ENCODE peak calls at places on chromosomes 5 and 9, in eight cellular contexts. One of them, this sample, is unnamed.

GRCh38 chr5:168382421-168382820 is 91.0 kb downstream of the WWC1 start:
- DNase-seq in heart left ventricle: no peak
- DNase-seq in transverse colon: no peak
- DNase-seq in A549: no peak
- DNase-seq in HCT116: no peak
- DNase-seq in HepG2: no peak
- DNase-seq in K562: no peak
- DNase-seq in vagina: no peak
- DNase-seq in this sample: no peak

GRCh38 chr5:139795074-139796001 is at the start of gene PSD2:
- DNase-seq in heart left ventricle: no peak
- DNase-seq in transverse colon: no peak
- DNase-seq in A549: no peak
- DNase-seq in HCT116: no peak
- DNase-seq in HepG2: no peak
- DNase-seq in K562: peak; percentile 43
- DNase-seq in vagina: no peak
- DNase-seq in this sample: no peak

GRCh38 chr5:144374637-144375036 is 204.0 kb downstream of the KCTD16 start:
- DNase-seq in heart left ventricle: no peak
- DNase-seq in transverse colon: no peak
- DNase-seq in A549: no peak
- DNase-seq in HCT116: no peak
- DNase-seq in HepG2: no peak
- DNase-seq in K562: no peak
- DNase-seq in vagina: no peak
- DNase-seq in this sample: no peak

GRCh38 chr9:98944130-98945074 is 695 bp downstream of the COL15A1 start:
- DNase-seq in heart left ventricle: no peak
- DNase-seq in transverse colon: no peak
- DNase-seq in A549: peak; percentile 13
- DNase-seq in HCT116: no peak
- DNase-seq in HepG2: no peak
- DNase-seq in K562: no peak
- DNase-seq in vagina: no peak
- DNase-seq in this sample: no peak

GRCh38 chr9:115411516-115411915 is 293.6 kb upstream of the TNC start:
- DNase-seq in heart left ventricle: no peak
- DNase-seq in transverse colon: no peak
- DNase-seq in A549: no peak
- DNase-seq in HCT116: no peak
- DNase-seq in HepG2: no peak
- DNase-seq in K562: no peak
- DNase-seq in vagina: no peak
- DNase-seq in this sample: no peak

GRCh38 chr5:13866792-13867191 is 77.7 kb downstream of the DNAH5 start:
- DNase-seq in heart left ventricle: no peak
- DNase-seq in transverse colon: no peak
- DNase-seq in A549: peak; percentile 8
- DNase-seq in HCT116: no peak
- DNase-seq in HepG2: peak; percentile 21
- DNase-seq in K562: peak; percentile 29
- DNase-seq in vagina: no peak
- DNase-seq in this sample: peak; percentile 23

GRCh38 chr5:7392401-7393024 is 3.4 kb upstream of the ADCY2 start:
- DNase-seq in heart left ventricle: no peak
- DNase-seq in transverse colon: no peak
- DNase-seq in A549: peak; percentile 10
- DNase-seq in HCT116: no peak
- DNase-seq in HepG2: peak; percentile 6
- DNase-seq in K562: peak; percentile 22
- DNase-seq in vagina: no peak
- DNase-seq in this sample: no peak

GRCh38 chr5:1670342-1670741 is 129.3 kb downstream of the MRPL36 start:
- DNase-seq in heart left ventricle: no peak
- DNase-seq in transverse colon: no peak
- DNase-seq in A549: no peak
- DNase-seq in HCT116: no peak
- DNase-seq in HepG2: no peak
- DNase-seq in K562: no peak
- DNase-seq in vagina: no peak
- DNase-seq in this sample: peak; percentile 56

GRCh38 chr5:40240111-40240510 is 439.6 kb upstream of the PTGER4 start:
- DNase-seq in heart left ventricle: no peak
- DNase-seq in transverse colon: no peak
- DNase-seq in A549: no peak
- DNase-seq in HCT116: no peak
- DNase-seq in HepG2: no peak
- DNase-seq in K562: no peak
- DNase-seq in vagina: no peak
- DNase-seq in this sample: peak; percentile 37

GRCh38 chr9:137387891-137388560 is 34.9 kb downstream of the EXD3 start:
- DNase-seq in heart left ventricle: no peak
- DNase-seq in transverse colon: no peak
- DNase-seq in A549: no peak
- DNase-seq in HCT116: no peak
- DNase-seq in HepG2: no peak
- DNase-seq in K562: no peak
- DNase-seq in vagina: no peak
- DNase-seq in this sample: no peak

GRCh38 chr5:37685211-37685610 is 154.6 kb downstream of the GDNF start:
- DNase-seq in heart left ventricle: no peak
- DNase-seq in transverse colon: no peak
- DNase-seq in A549: no peak
- DNase-seq in HCT116: no peak
- DNase-seq in HepG2: no peak
- DNase-seq in K562: no peak
- DNase-seq in vagina: no peak
- DNase-seq in this sample: no peak

GRCh38 chr9:7983361-7983974 is 183.9 kb upstream of the DMAC1 start:
- DNase-seq in heart left ventricle: no peak
- DNase-seq in transverse colon: no peak
- DNase-seq in A549: no peak
- DNase-seq in HCT116: no peak
- DNase-seq in HepG2: no peak
- DNase-seq in K562: no peak
- DNase-seq in vagina: no peak
- DNase-seq in this sample: no peak

GRCh38 chr9:71878327-71879274 is 32.4 kb downstream of the ABHD17B start:
- DNase-seq in heart left ventricle: no peak
- DNase-seq in transverse colon: no peak
- DNase-seq in A549: no peak
- DNase-seq in HCT116: no peak
- DNase-seq in HepG2: no peak
- DNase-seq in K562: no peak
- DNase-seq in vagina: no peak
- DNase-seq in this sample: no peak

GRCh38 chr5:72383280-72384205 is 63.4 kb downstream of the PTCD2 start:
- DNase-seq in heart left ventricle: no peak
- DNase-seq in transverse colon: no peak
- DNase-seq in A549: peak; percentile 21
- DNase-seq in HCT116: no peak
- DNase-seq in HepG2: no peak
- DNase-seq in K562: no peak
- DNase-seq in vagina: no peak
- DNase-seq in this sample: no peak

GRCh38 chr5:11853796-11854195 is 50.5 kb downstream of the CTNND2 start:
- DNase-seq in heart left ventricle: no peak
- DNase-seq in transverse colon: no peak
- DNase-seq in A549: no peak
- DNase-seq in HCT116: no peak
- DNase-seq in HepG2: no peak
- DNase-seq in K562: no peak
- DNase-seq in vagina: no peak
- DNase-seq in this sample: no peak
- TF ChIP-seq CTCF in heart left ventricle: no peak
- TF ChIP-seq CTCF in transverse colon: no peak
- TF ChIP-seq CTCF in A549: no peak
- TF ChIP-seq CTCF in HCT116: no peak
- TF ChIP-seq CTCF in HepG2: no peak
- TF ChIP-seq CTCF in K562: no peak
- TF ChIP-seq CTCF in vagina: no peak
- TF ChIP-seq CTCF in this sample: no peak

DNA sequence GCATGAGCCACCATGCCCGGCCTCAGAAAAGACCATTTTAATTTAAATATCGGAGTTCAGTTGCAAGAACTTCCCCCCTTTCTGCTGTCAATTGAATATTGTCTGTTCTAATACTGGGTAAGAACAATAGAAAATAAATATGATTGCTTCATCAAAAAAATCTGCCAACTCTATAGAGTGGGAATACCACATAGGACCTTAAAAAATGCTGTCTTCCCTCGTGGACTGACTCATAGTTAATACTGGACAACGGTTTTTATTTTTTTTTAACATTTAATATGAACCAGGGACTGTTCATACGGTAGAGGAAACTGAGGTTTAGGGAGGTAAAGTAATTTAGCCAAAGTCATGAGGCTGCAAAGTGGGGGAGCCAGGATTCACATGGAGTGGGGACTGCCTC is 9.7 kb downstream of the ZNF462 start:
- DNase-seq in heart left ventricle: no peak
- DNase-seq in transverse colon: no peak
- DNase-seq in A549: no peak
- DNase-seq in HCT116: no peak
- DNase-seq in HepG2: no peak
- DNase-seq in K562: no peak
- DNase-seq in vagina: no peak
- DNase-seq in this sample: no peak
- H3K27ac ChIP-seq in heart left ventricle: no peak overlapping the region
- H3K27ac ChIP-seq in transverse colon: no peak overlapping the region
- H3K27ac ChIP-seq in A549: no peak overlapping the region
- H3K27ac ChIP-seq in HCT116: no peak overlapping the region
- H3K27ac ChIP-seq in HepG2: no peak overlapping the region
- H3K27ac ChIP-seq in K562: no peak overlapping the region
- H3K27ac ChIP-seq in vagina: no peak overlapping the region
- H3K27ac ChIP-seq in this sample: no peak overlapping the region

GRCh38 chr5:161709239-161709638 is 23.7 kb downstream of the GABRA6 start:
- DNase-seq in heart left ventricle: no peak
- DNase-seq in transverse colon: no peak
- DNase-seq in A549: no peak
- DNase-seq in HCT116: no peak
- DNase-seq in HepG2: no peak
- DNase-seq in K562: no peak
- DNase-seq in vagina: no peak
- DNase-seq in this sample: no peak
- TF ChIP-seq CTCF in heart left ventricle: no peak
- TF ChIP-seq CTCF in transverse colon: no peak
- TF ChIP-seq CTCF in A549: no peak
- TF ChIP-seq CTCF in HCT116: no peak
- TF ChIP-seq CTCF in HepG2: no peak
- TF ChIP-seq CTCF in K562: no peak
- TF ChIP-seq CTCF in vagina: no peak
- TF ChIP-seq CTCF in this sample: no peak

GRCh38 chr5:91121347-91121993 is 261.6 kb downstream of the ARRDC3 start:
- DNase-seq in heart left ventricle: no peak
- DNase-seq in transverse colon: no peak
- DNase-seq in A549: no peak
- DNase-seq in HCT116: no peak
- DNase-seq in HepG2: no peak
- DNase-seq in K562: no peak
- DNase-seq in vagina: no peak
- DNase-seq in this sample: no peak
- H3K27ac ChIP-seq in heart left ventricle: peak overlapping the region; percentile 70
- H3K27ac ChIP-seq in transverse colon: peak overlapping the region; percentile 35
- H3K27ac ChIP-seq in A549: no peak overlapping the region
- H3K27ac ChIP-seq in HCT116: no peak overlapping the region
- H3K27ac ChIP-seq in HepG2: no peak overlapping the region
- H3K27ac ChIP-seq in K562: no peak overlapping the region
- H3K27ac ChIP-seq in vagina: peak overlapping the region; percentile 52
- H3K27ac ChIP-seq in this sample: no peak overlapping the region

GRCh38 chr9:91659529-91660294 is 236.1 kb upstream of the NFIL3 start:
- DNase-seq in heart left ventricle: no peak
- DNase-seq in transverse colon: no peak
- DNase-seq in A549: peak; percentile 35
- DNase-seq in HCT116: peak; percentile 12
- DNase-seq in HepG2: no peak
- DNase-seq in K562: peak; percentile 62
- DNase-seq in vagina: no peak
- DNase-seq in this sample: no peak
- TF ChIP-seq CTCF in heart left ventricle: no peak
- TF ChIP-seq CTCF in transverse colon: peak; percentile 36
- TF ChIP-seq CTCF in A549: peak; percentile 28
- TF ChIP-seq CTCF in HCT116: peak; percentile 29
- TF ChIP-seq CTCF in HepG2: peak; percentile 56
- TF ChIP-seq CTCF in K562: peak; percentile 70
- TF ChIP-seq CTCF in vagina: no peak
- TF ChIP-seq CTCF in this sample: peak; percentile 50

DNA sequence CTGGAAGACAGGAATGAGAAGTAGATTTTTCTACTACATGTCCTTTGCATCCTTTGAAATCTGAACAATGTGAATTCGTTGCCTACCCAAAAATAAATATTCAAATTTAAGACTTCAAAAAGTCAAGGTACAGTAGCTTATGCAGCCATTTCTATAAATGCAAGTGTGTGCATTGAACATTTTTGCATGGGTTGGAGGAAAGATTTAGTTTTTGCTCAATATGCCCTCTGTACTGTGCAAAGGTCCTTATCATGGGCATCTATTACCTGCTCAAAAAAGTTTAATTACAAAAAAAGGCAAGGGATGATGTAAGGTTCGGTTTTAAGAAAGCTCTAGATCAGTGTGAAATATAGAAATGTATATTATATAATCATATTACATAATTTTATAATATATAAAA is 22.6 kb downstream of the AKNA start:
- DNase-seq in heart left ventricle: no peak
- DNase-seq in transverse colon: no peak
- DNase-seq in A549: no peak
- DNase-seq in HCT116: no peak
- DNase-seq in HepG2: no peak
- DNase-seq in K562: no peak
- DNase-seq in vagina: no peak
- DNase-seq in this sample: no peak
- H3K27ac ChIP-seq in heart left ventricle: no peak overlapping the region
- H3K27ac ChIP-seq in transverse colon: peak overlapping the region; percentile 63
- H3K27ac ChIP-seq in A549: no peak overlapping the region
- H3K27ac ChIP-seq in HCT116: no peak overlapping the region
- H3K27ac ChIP-seq in HepG2: no peak overlapping the region
- H3K27ac ChIP-seq in K562: no peak overlapping the region
- H3K27ac ChIP-seq in vagina: peak overlapping the region; percentile 34
- H3K27ac ChIP-seq in this sample: no peak overlapping the region

GRCh38 chr5:172505840-172506638 is 51.7 kb upstream of the SH3PXD2B start:
- DNase-seq in heart left ventricle: peak; percentile 4
- DNase-seq in transverse colon: peak; percentile 5
- DNase-seq in A549: no peak
- DNase-seq in HCT116: no peak
- DNase-seq in HepG2: no peak
- DNase-seq in K562: no peak
- DNase-seq in vagina: peak; percentile 52
- DNase-seq in this sample: no peak

GRCh38 chr5:172504736-172505402 is 50.5 kb upstream of the SH3PXD2B start:
- DNase-seq in heart left ventricle: peak; percentile 80
- DNase-seq in transverse colon: peak; percentile 19
- DNase-seq in A549: no peak
- DNase-seq in HCT116: no peak
- DNase-seq in HepG2: no peak
- DNase-seq in K562: no peak
- DNase-seq in vagina: no peak
- DNase-seq in this sample: no peak

GRCh38 chr5:172506921-172507320 is 52.6 kb upstream of the SH3PXD2B start:
- DNase-seq in heart left ventricle: peak; percentile 1
- DNase-seq in transverse colon: no peak
- DNase-seq in A549: no peak
- DNase-seq in HCT116: no peak
- DNase-seq in HepG2: no peak
- DNase-seq in K562: no peak
- DNase-seq in vagina: peak; percentile 79
- DNase-seq in this sample: no peak

GRCh38 chr5:172503925-172504730 is 49.8 kb upstream of the SH3PXD2B start:
- DNase-seq in heart left ventricle: peak; percentile 74
- DNase-seq in transverse colon: peak; percentile 73
- DNase-seq in A549: no peak
- DNase-seq in HCT116: no peak
- DNase-seq in HepG2: no peak
- DNase-seq in K562: no peak
- DNase-seq in vagina: peak; percentile 72
- DNase-seq in this sample: no peak

GRCh38 chr5:172505403-172505759 is 51.1 kb upstream of the SH3PXD2B start:
- DNase-seq in heart left ventricle: no peak
- DNase-seq in transverse colon: peak; percentile 7
- DNase-seq in A549: no peak
- DNase-seq in HCT116: no peak
- DNase-seq in HepG2: no peak
- DNase-seq in K562: no peak
- DNase-seq in vagina: peak; percentile 9
- DNase-seq in this sample: no peak
- TF ChIP-seq CTCF in heart left ventricle: no peak
- TF ChIP-seq CTCF in transverse colon: no peak
- TF ChIP-seq CTCF in A549: no peak
- TF ChIP-seq CTCF in HCT116: no peak
- TF ChIP-seq CTCF in HepG2: no peak
- TF ChIP-seq CTCF in K562: no peak
- TF ChIP-seq CTCF in vagina: no peak
- TF ChIP-seq CTCF in this sample: no peak

This sample was measured in foreskin keratinocyte.